ENCODE peak calls at places on chromosomes 7 and 10, in five cellular contexts. S, U, P, G and T are unnamed samples.

GRCh38 chr7:17123020-17123419 is 175.4 kb upstream of the AHR start:
- DNase-seq in S (no peak), U (peak; percentile 61), P (no peak), G (peak; percentile 53), T (peak; percentile 69)

GRCh38 chr7:29416906-29417305 is 146.7 kb upstream of the PRR15 start:
- DNase-seq in S (no peak), U (no peak), P (no peak), G (no peak), T (no peak)

GRCh38 chr7:41808541-41808940 is 105.7 kb upstream of the INHBA start:
- DNase-seq in S (no peak), U (no peak), P (no peak), G (no peak), T (no peak)

GRCh38 chr10:119348516-119349240 is 141.3 kb downstream of the GRK5 start:
- DNase-seq in S (peak; percentile 32), U (no peak), P (no peak), G (no peak), T (no peak)

GRCh38 chr7:17623546-17624185 is 316.6 kb downstream of the SNX13 start:
- DNase-seq in S (no peak), U (no peak), P (no peak), G (no peak), T (no peak)

GRCh38 chr7:128962837-128963236 is 25.1 kb downstream of the IRF5 start:
- DNase-seq in S (no peak), U (no peak), P (no peak), G (no peak), T (no peak)

GRCh38 chr10:100888957-100889356 is 23.8 kb upstream of the SLF2 start:
- DNase-seq in S (no peak), U (peak; percentile 89), P (no peak), G (peak; percentile 39), T (peak; percentile 56)

GRCh38 chr10:16384064-16384463 is 52.7 kb upstream of the PTER start:
- DNase-seq in S (no peak), U (no peak), P (no peak), G (no peak), T (no peak)

GRCh38 chr10:119252051-119252465 is 44.7 kb downstream of the GRK5 start:
- DNase-seq in S (no peak), U (no peak), P (no peak), G (no peak), T (no peak)

GRCh38 chr7:155298288-155298833 is 683 bp downstream of the INSIG1 start:
- DNase-seq in S (no peak), U (no peak), P (no peak), G (no peak), T (peak; percentile 37)